ENCODE peak calls at places on chromosomes 7 and 10, in six cellular contexts. One of them, this sample, is unnamed.

GRCh38 chr10:285216-285967 is 150.1 kb downstream of the ZMYND11 start:
- DNase-seq in activated T-helper 1 cell treated with Interleukin-2 at 50 U/mL for 16 hours: no peak
- DNase-seq in RWPE1: no peak
- DNase-seq in myocyte: no peak
- DNase-seq in ELR: no peak
- DNase-seq in HTR-8/SVneo: no peak
- DNase-seq in this sample: no peak

GRCh38 chr7:5773661-5774086 is 7.8 kb downstream of the RNF216 start:
- DNase-seq in RWPE1: peak; percentile 78
- DNase-seq in ELR: peak; percentile 99
- DNase-seq in activated T-helper 1 cell treated with Interleukin-2 at 50 U/mL for 16 hours: no peak
- DNase-seq in myocyte: peak; percentile 90
- DNase-seq in HTR-8/SVneo: peak; percentile 80
- DNase-seq in this sample: peak; percentile 98

GRCh38 chr7:83413831-83414230 is 235.1 kb downstream of the SEMA3E start:
- DNase-seq in HTR-8/SVneo: no peak
- DNase-seq in myocyte: no peak
- DNase-seq in activated T-helper 1 cell treated with Interleukin-2 at 50 U/mL for 16 hours: no peak
- DNase-seq in RWPE1: no peak
- DNase-seq in ELR: no peak
- DNase-seq in this sample: peak; percentile 15

GRCh38 chr10:35127289-35127891 is 744 bp downstream of the CREM start:
- DNase-seq in activated T-helper 1 cell treated with Interleukin-2 at 50 U/mL for 16 hours: peak; percentile 36
- DNase-seq in RWPE1: peak; percentile 36
- DNase-seq in HTR-8/SVneo: peak; percentile 63
- DNase-seq in myocyte: peak; percentile 62
- DNase-seq in ELR: peak; percentile 81
- DNase-seq in this sample: peak; percentile 62

GRCh38 chr7:26976840-26977239 is 112.5 kb upstream of the SKAP2 start:
- DNase-seq in myocyte: no peak
- DNase-seq in ELR: no peak
- DNase-seq in activated T-helper 1 cell treated with Interleukin-2 at 50 U/mL for 16 hours: no peak
- DNase-seq in HTR-8/SVneo: no peak
- DNase-seq in RWPE1: no peak
- DNase-seq in this sample: no peak

GRCh38 chr10:77251297-77252013 is 386.2 kb downstream of the KCNMA1 start:
- DNase-seq in ELR: peak; percentile 79
- DNase-seq in RWPE1: peak; percentile 60
- DNase-seq in myocyte: peak; percentile 64
- DNase-seq in HTR-8/SVneo: peak; percentile 42
- DNase-seq in activated T-helper 1 cell treated with Interleukin-2 at 50 U/mL for 16 hours: no peak
- DNase-seq in this sample: peak; percentile 53

GRCh38 chr7:148905093-148905666 is 21.1 kb upstream of the EZH2 start:
- DNase-seq in myocyte: no peak
- DNase-seq in HTR-8/SVneo: no peak
- DNase-seq in activated T-helper 1 cell treated with Interleukin-2 at 50 U/mL for 16 hours: no peak
- DNase-seq in RWPE1: no peak
- DNase-seq in ELR: no peak
- DNase-seq in this sample: no peak

GRCh38 chr10:93947524-93947923 is 46.2 kb upstream of the PLCE1 start:
- DNase-seq in RWPE1: no peak
- DNase-seq in HTR-8/SVneo: no peak
- DNase-seq in myocyte: no peak
- DNase-seq in activated T-helper 1 cell treated with Interleukin-2 at 50 U/mL for 16 hours: no peak
- DNase-seq in ELR: peak; percentile 2
- DNase-seq in this sample: peak; percentile 74

GRCh38 chr7:156650042-156650441 is 9.5 kb downstream of the RNF32 start:
- DNase-seq in HTR-8/SVneo: no peak
- DNase-seq in ELR: peak; percentile 53
- DNase-seq in RWPE1: peak; percentile 23
- DNase-seq in activated T-helper 1 cell treated with Interleukin-2 at 50 U/mL for 16 hours: no peak
- DNase-seq in myocyte: peak; percentile 41
- DNase-seq in this sample: peak; percentile 39

GRCh38 chr10:126491476-126491875 is 103.2 kb upstream of the ADAM12 start:
- DNase-seq in HTR-8/SVneo: no peak
- DNase-seq in RWPE1: no peak
- DNase-seq in myocyte: no peak
- DNase-seq in activated T-helper 1 cell treated with Interleukin-2 at 50 U/mL for 16 hours: no peak
- DNase-seq in ELR: no peak
- DNase-seq in this sample: no peak

GRCh38 chr10:131832056-131832685 is 68.6 kb upstream of the PPP2R2D start:
- DNase-seq in activated T-helper 1 cell treated with Interleukin-2 at 50 U/mL for 16 hours: no peak
- DNase-seq in myocyte: no peak
- DNase-seq in RWPE1: no peak
- DNase-seq in HTR-8/SVneo: no peak
- DNase-seq in ELR: no peak
- DNase-seq in this sample: no peak

GRCh38 chr10:73920084-73920483 is 9.2 kb downstream of the PLAU start:
- DNase-seq in ELR: peak; percentile 32
- DNase-seq in activated T-helper 1 cell treated with Interleukin-2 at 50 U/mL for 16 hours: no peak
- DNase-seq in RWPE1: peak; percentile 83
- DNase-seq in myocyte: peak; percentile 87
- DNase-seq in HTR-8/SVneo: no peak
- DNase-seq in this sample: peak; percentile 81

GRCh38 chr10:5595591-5596590 is 70.5 kb downstream of the ASB13 start:
- DNase-seq in activated T-helper 1 cell treated with Interleukin-2 at 50 U/mL for 16 hours: no peak
- DNase-seq in ELR: peak; percentile 100
- DNase-seq in myocyte: no peak
- DNase-seq in HTR-8/SVneo: peak; percentile 79
- DNase-seq in RWPE1: peak; percentile 91
- DNase-seq in this sample: peak; percentile 87

GRCh38 chr7:50591480-50592438 is 26.6 kb upstream of the DDC start:
- DNase-seq in RWPE1: no peak
- DNase-seq in myocyte: no peak
- DNase-seq in HTR-8/SVneo: no peak
- DNase-seq in activated T-helper 1 cell treated with Interleukin-2 at 50 U/mL for 16 hours: no peak
- DNase-seq in ELR: no peak
- DNase-seq in this sample: peak; percentile 29

GRCh38 chr10:28248092-28248491 is 54.8 kb downstream of the MPP7 start:
- DNase-seq in HTR-8/SVneo: no peak
- DNase-seq in myocyte: peak; percentile 40
- DNase-seq in RWPE1: peak; percentile 66
- DNase-seq in ELR: no peak
- DNase-seq in activated T-helper 1 cell treated with Interleukin-2 at 50 U/mL for 16 hours: no peak
- DNase-seq in this sample: peak; percentile 16

GRCh38 chr10:52314007-52314821 is at the start of gene DKK1:
- DNase-seq in HTR-8/SVneo: peak; percentile 82
- DNase-seq in myocyte: peak; percentile 86
- DNase-seq in ELR: peak; percentile 89
- DNase-seq in activated T-helper 1 cell treated with Interleukin-2 at 50 U/mL for 16 hours: no peak
- DNase-seq in RWPE1: peak; percentile 81
- DNase-seq in this sample: peak; percentile 82

GRCh38 chr7:123557016-123557630 is 495 bp downstream of the NDUFA5 start:
- DNase-seq in myocyte: peak; percentile 33
- DNase-seq in RWPE1: peak; percentile 15
- DNase-seq in HTR-8/SVneo: no peak
- DNase-seq in ELR: peak; percentile 22
- DNase-seq in activated T-helper 1 cell treated with Interleukin-2 at 50 U/mL for 16 hours: no peak
- DNase-seq in this sample: peak; percentile 7

GRCh38 chr10:98270026-98270740 is 2.2 kb upstream of the LOXL4 start:
- DNase-seq in HTR-8/SVneo: no peak
- DNase-seq in RWPE1: no peak
- DNase-seq in ELR: no peak
- DNase-seq in activated T-helper 1 cell treated with Interleukin-2 at 50 U/mL for 16 hours: no peak
- DNase-seq in myocyte: no peak
- DNase-seq in this sample: no peak

GRCh38 chr7:20598479-20599419 is 16.7 kb upstream of the ABCB5 start:
- DNase-seq in HTR-8/SVneo: peak; percentile 50
- DNase-seq in ELR: peak; percentile 63
- DNase-seq in activated T-helper 1 cell treated with Interleukin-2 at 50 U/mL for 16 hours: no peak
- DNase-seq in RWPE1: peak; percentile 59
- DNase-seq in myocyte: peak; percentile 68
- DNase-seq in this sample: peak; percentile 70

GRCh38 chr7:41916450-41916927 is 213.6 kb upstream of the INHBA start:
- DNase-seq in myocyte: peak; percentile 89
- DNase-seq in RWPE1: peak; percentile 90
- DNase-seq in activated T-helper 1 cell treated with Interleukin-2 at 50 U/mL for 16 hours: no peak
- DNase-seq in ELR: peak; percentile 100
- DNase-seq in HTR-8/SVneo: peak; percentile 78
- DNase-seq in this sample: peak; percentile 99

GRCh38 chr7:144650439-144650838 is 185.4 kb downstream of the TPK1 start:
- DNase-seq in ELR: no peak
- DNase-seq in myocyte: no peak
- DNase-seq in RWPE1: no peak
- DNase-seq in activated T-helper 1 cell treated with Interleukin-2 at 50 U/mL for 16 hours: no peak
- DNase-seq in HTR-8/SVneo: no peak
- DNase-seq in this sample: no peak

GRCh38 chr7:132355048-132355447 is 221.2 kb downstream of the PLXNA4 start:
- DNase-seq in RWPE1: no peak
- DNase-seq in HTR-8/SVneo: no peak
- DNase-seq in myocyte: no peak
- DNase-seq in activated T-helper 1 cell treated with Interleukin-2 at 50 U/mL for 16 hours: no peak
- DNase-seq in ELR: no peak
- DNase-seq in this sample: no peak

GRCh38 chr10:96125142-96125515 is 5.0 kb upstream of the ZNF518A start:
- DNase-seq in activated T-helper 1 cell treated with Interleukin-2 at 50 U/mL for 16 hours: no peak
- DNase-seq in RWPE1: no peak
- DNase-seq in HTR-8/SVneo: no peak
- DNase-seq in ELR: no peak
- DNase-seq in myocyte: no peak
- DNase-seq in this sample: no peak

GRCh38 chr10:6513509-6513908 is 66.6 kb downstream of the PRKCQ start:
- DNase-seq in ELR: no peak
- DNase-seq in myocyte: no peak
- DNase-seq in activated T-helper 1 cell treated with Interleukin-2 at 50 U/mL for 16 hours: no peak
- DNase-seq in RWPE1: no peak
- DNase-seq in HTR-8/SVneo: no peak
- DNase-seq in this sample: no peak